ENCODE peak calls at places on chromosomes 6 and 20, in seven cellular contexts. D is stomach, Y is ovary, Q is HepG2, I is suprapubic skin, V is A549, F is transverse colon. R is an unnamed sample.

GRCh38 chr6:35359744-35360348 is 17.5 kb downstream of the PPARD start:
- DNase-seq in D (no peak), Y (no peak), Q (no peak), I (no peak), V (no peak), F (no peak), R (no peak)

GRCh38 chr6:4805553-4806307 is 29.5 kb downstream of the CDYL start:
- DNase-seq in D (peak), Y (peak), Q (peak), I (no peak), V (peak), F (peak), R (no peak)

GRCh38 chr6:140542858-140543257 is 1168.4 kb upstream of the CITED2 start:
- DNase-seq in D (no peak), Y (no peak), Q (no peak), I (no peak), V (no peak), F (no peak), R (no peak)

GRCh38 chr6:131828080-131828479 is 20.3 kb downstream of the ENPP1 start:
- DNase-seq in D (no peak), Y (no peak), Q (no peak), I (no peak), V (no peak), F (no peak), R (no peak)

GRCh38 chr20:32731882-32732266 is 11.4 kb downstream of the COMMD7 start:
- DNase-seq in D (no peak), Y (no peak), Q (peak), I (no peak), V (no peak), F (no peak), R (no peak)

GRCh38 chr6:90286884-90287488 is 9.7 kb downstream of the BACH2 start:
- DNase-seq in D (peak), Y (no peak), Q (peak), I (no peak), V (peak), F (peak), R (no peak)

GRCh38 chr6:44151348-44152108 is 7.1 kb upstream of the CAPN11 start:
- DNase-seq in D (peak), Y (peak), Q (peak), I (no peak), V (peak), F (peak), R (no peak)

GRCh38 chr20:44814937-44815336 is 4.6 kb upstream of the RIMS4 start:
- DNase-seq in D (no peak), Y (no peak), Q (no peak), I (no peak), V (no peak), F (no peak), R (no peak)

GRCh38 chr6:124958759-124959354 is 3.4 kb upstream of the RNF217 start:
- DNase-seq in D (no peak), Y (no peak), Q (no peak), I (no peak), V (no peak), F (no peak), R (no peak)

GRCh38 chr6:169046483-169047192 is 207.0 kb downstream of the THBS2 start:
- DNase-seq in D (no peak), Y (no peak), Q (no peak), I (no peak), V (no peak), F (no peak), R (peak)

GRCh38 chr20:4956200-4956810 is 45.0 kb downstream of the SLC23A2 start:
- DNase-seq in D (no peak), Y (no peak), Q (peak), I (no peak), V (peak), F (no peak), R (no peak)

GRCh38 chr6:160050022-160050421 is 71.6 kb upstream of the SLC22A1 start:
- DNase-seq in D (no peak), Y (no peak), Q (no peak), I (no peak), V (no peak), F (no peak), R (no peak)

GRCh38 chr6:4008324-4009047 is 70.5 kb downstream of the FAM217A start:
- DNase-seq in D (no peak), Y (no peak), Q (peak), I (no peak), V (peak), F (no peak), R (no peak)

GRCh38 chr6:7590918-7591302 is 912 bp downstream of the SNRNP48 start:
- DNase-seq in D (no peak), Y (no peak), Q (peak), I (no peak), V (no peak), F (no peak), R (no peak)

GRCh38 chr20:23419995-23420901 is 1.0 kb downstream of the NAPB start:
- DNase-seq in D (peak), Y (peak), Q (peak), I (peak), V (peak), F (peak), R (peak)

GRCh38 chr20:49766979-49767419 is 45.6 kb upstream of the SLC9A8 start:
- DNase-seq in D (no peak), Y (no peak), Q (no peak), I (no peak), V (no peak), F (no peak), R (no peak)

GRCh38 chr6:51479296-51479695 is 608.1 kb downstream of the PKHD1 start:
- DNase-seq in D (no peak), Y (no peak), Q (peak), I (no peak), V (no peak), F (no peak), R (no peak)

GRCh38 chr20:49641683-49642649 is 71.7 kb downstream of the B4GALT5 start:
- DNase-seq in D (peak), Y (no peak), Q (peak), I (no peak), V (no peak), F (peak), R (no peak)

GRCh38 chr6:139486476-139486799 is 112.0 kb upstream of the CITED2 start:
- DNase-seq in D (no peak), Y (no peak), Q (no peak), I (no peak), V (no peak), F (no peak), R (no peak)

GRCh38 chr6:160393966-160394653 is 45.9 kb downstream of the SLC22A3 start:
- DNase-seq in D (peak), Y (no peak), Q (peak), I (no peak), V (peak), F (no peak), R (no peak)

GRCh38 chr20:58408603-58409246 is 19.7 kb downstream of the VAPB start:
- DNase-seq in D (no peak), Y (no peak), Q (peak), I (no peak), V (no peak), F (no peak), R (no peak)

GRCh38 chr6:27230758-27231111 is 16.8 kb upstream of the PRSS16 start:
- DNase-seq in D (no peak), Y (no peak), Q (no peak), I (no peak), V (peak), F (no peak), R (no peak)

GRCh38 chr20:31923388-31924271 is 28.2 kb downstream of the PDRG1 start:
- DNase-seq in D (no peak), Y (no peak), Q (no peak), I (no peak), V (no peak), F (no peak), R (no peak)

GRCh38 chr6:90109141-90109540 is 187.5 kb downstream of the BACH2 start:
- DNase-seq in D (no peak), Y (no peak), Q (no peak), I (no peak), V (no peak), F (no peak), R (no peak)

GRCh38 chr6:26431258-26432162 is 8.8 kb upstream of the BTN3A3 start:
- DNase-seq in D (no peak), Y (no peak), Q (no peak), I (no peak), V (no peak), F (no peak), R (no peak)

GRCh38 chr6:167214216-167214615 is 56.4 kb upstream of the GPR31 start:
- DNase-seq in D (no peak), Y (no peak), Q (no peak), I (no peak), V (no peak), F (no peak), R (no peak)

GRCh38 chr6:79733388-79733787 is 102.3 kb downstream of the SH3BGRL2 start:
- DNase-seq in D (no peak), Y (no peak), Q (no peak), I (no peak), V (no peak), F (no peak), R (no peak)

GRCh38 chr6:30042914-30043313 is 18.2 kb upstream of the POLR1H start:
- DNase-seq in D (no peak), Y (no peak), Q (no peak), I (no peak), V (no peak), F (no peak), R (no peak)

GRCh38 chr20:35595901-35596300 is 19.7 kb upstream of the SPAG4 start:
- DNase-seq in D (no peak), Y (no peak), Q (no peak), I (no peak), V (no peak), F (no peak), R (no peak)

GRCh38 chr20:34084227-34084923 is 27.7 kb downstream of the EIF2S2 start:
- DNase-seq in D (no peak), Y (no peak), Q (no peak), I (no peak), V (no peak), F (no peak), R (no peak)

GRCh38 chr20:48742912-48743680 is 84.7 kb downstream of the PREX1 start:
- DNase-seq in D (no peak), Y (no peak), Q (no peak), I (no peak), V (no peak), F (no peak), R (no peak)

GRCh38 chr20:4886771-4887527 is 114.4 kb downstream of the SLC23A2 start:
- DNase-seq in D (no peak), Y (no peak), Q (no peak), I (peak), V (no peak), F (no peak), R (no peak)

GRCh38 chr6:56101141-56101553 is 146.2 kb downstream of the COL21A1 start:
- DNase-seq in D (no peak), Y (no peak), Q (peak), I (no peak), V (peak), F (no peak), R (no peak)

GRCh38 chr6:117739869-117740268 is 64.6 kb downstream of the NUS1 start:
- DNase-seq in D (no peak), Y (no peak), Q (no peak), I (no peak), V (no peak), F (no peak), R (no peak)

DNA sequence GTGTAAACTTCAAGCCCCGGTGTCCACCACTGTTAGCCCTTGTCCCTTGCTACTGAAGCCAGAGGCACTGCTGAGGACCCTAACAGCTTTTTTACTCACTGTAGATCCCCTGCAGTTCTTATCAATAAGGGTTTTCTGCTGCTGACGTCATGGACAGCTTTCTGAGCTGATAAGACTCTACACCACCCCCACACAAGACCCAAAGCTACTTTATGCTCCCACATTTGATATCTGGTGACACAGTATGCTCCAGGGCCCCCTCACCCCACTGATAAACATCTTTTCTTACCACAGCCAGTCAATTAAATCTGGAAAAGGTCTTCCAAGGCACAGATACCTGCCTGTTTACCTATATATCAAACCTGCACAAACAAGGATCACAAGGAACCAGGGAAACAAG is 65.3 kb downstream of the NUS1 start:
- DNase-seq in D (no peak), Y (no peak), Q (no peak), I (no peak), V (no peak), F (no peak), R (no peak)
- TF ChIP-seq EP300 in D (no peak), Y (no peak), Q (no peak), I (no peak), V (no peak), F (no peak), R (no peak)

GRCh38 chr20:20051767-20052073 is 546 bp downstream of the CRNKL1 start:
- DNase-seq in D (no peak), Y (no peak), Q (no peak), I (no peak), V (no peak), F (no peak), R (no peak)

DNA sequence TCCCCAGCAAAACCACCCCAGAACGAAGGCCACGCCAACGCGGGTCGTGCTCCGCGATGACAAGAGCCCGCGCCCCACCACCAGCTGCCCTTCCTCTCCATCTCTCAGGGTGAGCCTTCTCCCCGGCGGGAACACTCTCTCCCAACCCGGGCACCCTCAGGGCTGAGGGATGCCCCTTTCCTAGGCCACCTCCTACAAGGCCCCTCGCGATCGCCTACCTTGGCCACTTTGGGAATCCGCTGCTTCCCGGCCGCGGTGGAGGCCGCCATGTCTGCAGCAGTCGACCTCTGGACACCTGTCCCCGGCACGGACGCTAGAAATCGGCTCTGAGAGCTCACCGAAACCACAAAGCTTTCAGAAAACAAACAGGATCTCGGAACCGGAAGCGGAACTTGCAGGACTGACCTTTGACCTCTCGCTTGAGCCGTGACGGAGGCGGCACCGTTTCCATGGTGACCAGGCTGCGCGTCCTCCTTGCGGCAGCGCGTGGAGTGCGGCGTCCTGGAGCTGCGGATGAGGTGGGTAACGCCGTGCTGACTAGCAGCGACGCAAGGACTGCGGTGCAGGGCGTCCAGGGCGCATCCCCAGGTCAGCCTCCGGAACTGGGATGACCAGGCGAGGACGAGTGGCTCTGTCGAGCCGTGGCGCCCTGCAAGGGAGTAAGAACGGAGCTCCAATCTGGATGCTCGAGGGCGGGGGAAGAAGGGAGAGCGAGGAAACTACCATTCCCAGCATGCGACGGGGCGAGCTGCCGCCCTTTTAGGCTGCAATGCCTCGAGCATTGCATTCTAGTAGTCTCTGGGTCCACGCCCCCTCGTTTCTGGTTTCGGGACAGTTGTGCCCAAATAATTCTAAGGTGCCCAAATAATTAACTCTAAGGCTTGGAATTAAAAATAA is at the start of the genes CFAP61 and CRNKL1:
- DNase-seq in D (peak), Y (peak), Q (peak), I (peak), V (peak), F (peak), R (peak)
- TF ChIP-seq POLR2A in D (no peak), Y (no peak), Q (peak), I (no peak), V (peak), F (peak), R (no peak)

DNA sequence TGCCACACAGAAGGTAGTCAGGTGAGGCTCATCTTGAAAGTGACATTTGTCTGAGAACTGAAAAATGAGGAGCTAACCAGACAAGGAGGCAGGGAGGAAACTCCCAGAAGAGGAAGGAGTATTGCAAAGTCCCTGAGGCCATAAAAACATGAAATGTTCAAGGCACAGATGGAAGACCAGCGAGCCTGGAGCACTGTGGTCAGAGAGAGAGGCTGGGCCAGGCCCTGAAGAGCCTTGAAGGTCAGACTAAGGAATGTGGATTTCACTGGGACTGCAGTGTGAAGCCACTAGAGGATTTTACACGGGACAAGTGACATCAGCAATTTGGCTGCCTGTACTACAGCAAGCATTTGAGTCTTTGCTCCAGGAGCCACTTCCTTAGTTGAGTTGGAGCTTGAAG is 21.1 kb upstream of the TMEM181 start:
- DNase-seq in D (no peak), Y (no peak), Q (no peak), I (no peak), V (no peak), F (no peak), R (no peak)
- TF ChIP-seq EP300 in D (no peak), Y (no peak), Q (no peak), I (no peak), V (no peak), F (no peak), R (no peak)

DNA sequence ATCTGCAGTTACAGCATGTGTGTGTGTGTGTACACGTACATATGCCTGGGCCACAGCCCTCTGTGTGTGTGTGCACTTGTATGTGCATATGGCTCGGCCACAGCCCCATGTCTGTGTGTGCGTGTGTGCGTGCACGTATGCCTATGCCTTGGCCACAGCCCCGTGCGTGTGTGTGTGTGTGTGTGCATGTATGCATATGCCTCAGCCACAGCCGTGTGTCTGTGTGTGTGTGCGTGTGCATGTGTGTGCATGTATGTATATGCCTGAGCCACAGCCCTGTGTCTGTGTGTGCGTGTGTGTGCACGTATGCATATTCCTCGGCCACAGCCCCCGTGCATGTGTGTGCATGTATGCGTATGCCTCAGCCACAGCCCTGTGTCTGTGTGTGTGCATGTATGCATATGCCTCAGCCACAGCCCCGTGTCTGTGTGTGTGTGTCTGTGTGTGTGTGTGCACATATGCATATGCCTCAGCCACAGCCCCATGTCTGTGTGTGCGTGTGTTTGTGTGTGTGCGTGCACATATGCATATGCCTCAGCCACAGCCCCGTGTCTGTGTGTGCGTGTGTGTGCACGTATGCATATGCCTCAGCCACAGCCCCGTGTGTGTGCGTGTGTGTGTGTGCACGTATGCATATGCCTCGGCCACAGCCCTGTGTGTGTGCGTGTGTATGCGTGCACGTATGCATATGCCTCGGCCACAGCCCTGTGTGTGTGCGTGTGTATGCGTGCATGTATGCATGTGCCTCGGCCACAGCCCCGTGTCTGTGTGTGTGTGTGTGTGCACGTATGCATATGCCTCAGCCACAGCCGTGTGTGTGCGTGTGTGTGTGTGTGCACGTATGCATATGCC is 14.6 kb upstream of the C20orf204 start:
- DNase-seq in D (no peak), Y (no peak), Q (no peak), I (no peak), V (no peak), F (no peak), R (no peak)
- TF ChIP-seq POLR2A in D (no peak), Y (no peak), Q (peak), I (no peak), V (no peak), F (no peak), R (no peak)

GRCh38 chr20:3157817-3158216 is 1.8 kb downstream of the FASTKD5 start:
- DNase-seq in D (no peak), Y (no peak), Q (no peak), I (no peak), V (no peak), F (no peak), R (no peak)

GRCh38 chr20:3156811-3157619 is 2.6 kb downstream of the FASTKD5 start:
- DNase-seq in D (no peak), Y (no peak), Q (no peak), I (no peak), V (no peak), F (no peak), R (no peak)

GRCh38 chr20:3160418-3160817 is 753 bp upstream of the FASTKD5 start:
- DNase-seq in D (no peak), Y (no peak), Q (no peak), I (no peak), V (no peak), F (no peak), R (no peak)

GRCh38 chr20:3161316-3162079 is 1.8 kb upstream of the FASTKD5 start:
- DNase-seq in D (no peak), Y (no peak), Q (peak), I (no peak), V (no peak), F (no peak), R (no peak)

DNA sequence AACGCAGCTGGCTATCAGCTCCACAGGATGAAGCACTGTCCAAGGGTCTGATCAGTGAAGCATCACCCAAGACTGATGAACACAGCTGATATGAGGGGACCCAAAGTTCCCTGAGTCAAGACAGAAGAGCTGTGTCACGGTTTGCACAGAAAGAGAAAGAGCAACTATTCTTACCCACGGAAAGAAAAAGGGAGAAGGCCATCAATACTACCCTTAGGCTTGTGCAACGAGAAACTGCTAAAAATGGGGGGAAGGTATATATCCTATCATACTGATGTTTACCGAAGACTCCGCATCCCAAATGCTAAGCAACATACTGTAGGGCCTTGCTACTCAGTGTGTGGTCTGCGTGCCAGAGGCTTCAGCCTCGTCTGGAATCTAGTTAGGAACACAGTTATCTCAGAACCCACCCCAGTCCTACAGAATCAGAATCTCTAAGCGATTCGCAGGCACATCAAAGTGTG is 665 bp downstream of the FASTKD5 start:
- DNase-seq in D (no peak), Y (no peak), Q (no peak), I (no peak), V (no peak), F (no peak), R (no peak)
- TF ChIP-seq EP300 in D (no peak), Y (no peak), Q (no peak), I (no peak), V (no peak), F (no peak), R (no peak)

GRCh38 chr6:68760941-68761676 is 126.0 kb downstream of the ADGRB3 start:
- DNase-seq in D (no peak), Y (no peak), Q (no peak), I (no peak), V (no peak), F (no peak), R (no peak)
- TF ChIP-seq POLR2A in D (no peak), Y (no peak), Q (no peak), I (no peak), V (no peak), F (no peak), R (no peak)

R was measured in esophagus muscularis mucosa.